ENCODE peak calls at places on chromosomes 1 and 21, in eight cellular contexts. One of them, this sample, is unnamed.

GRCh38 chr1:1120096-1120495 is 4.2 kb upstream of the C1orf159 start:
- DNase-seq in neural progenitor cell: no peak
- DNase-seq in left ventricle myocardium inferior: peak
- DNase-seq in tibial nerve: no peak
- DNase-seq in mesenchymal stem cell: no peak
- DNase-seq in CD8-positive, alpha-beta memory T cell: no peak
- DNase-seq in GM23248: no peak
- DNase-seq in left lung: no peak
- DNase-seq in this sample: no peak

GRCh38 chr1:204350857-204351573 is 8.7 kb downstream of the PLEKHA6 start:
- DNase-seq in neural progenitor cell: peak
- DNase-seq in left ventricle myocardium inferior: peak
- DNase-seq in tibial nerve: peak
- DNase-seq in mesenchymal stem cell: peak
- DNase-seq in CD8-positive, alpha-beta memory T cell: no peak
- DNase-seq in GM23248: peak
- DNase-seq in left lung: peak
- DNase-seq in this sample: peak

GRCh38 chr1:70231474-70231873 is 10.3 kb downstream of the SRSF11 start:
- DNase-seq in neural progenitor cell: no peak
- DNase-seq in left ventricle myocardium inferior: no peak
- DNase-seq in tibial nerve: no peak
- DNase-seq in mesenchymal stem cell: no peak
- DNase-seq in CD8-positive, alpha-beta memory T cell: no peak
- DNase-seq in GM23248: no peak
- DNase-seq in left lung: no peak
- DNase-seq in this sample: no peak

GRCh38 chr1:12548279-12549105 is 69.5 kb downstream of the DHRS3 start:
- DNase-seq in neural progenitor cell: no peak
- DNase-seq in left ventricle myocardium inferior: no peak
- DNase-seq in tibial nerve: no peak
- DNase-seq in mesenchymal stem cell: no peak
- DNase-seq in CD8-positive, alpha-beta memory T cell: no peak
- DNase-seq in GM23248: no peak
- DNase-seq in left lung: peak
- DNase-seq in this sample: no peak

GRCh38 chr1:67522001-67522441 is 91.8 kb upstream of the SERBP1 start:
- DNase-seq in neural progenitor cell: no peak
- DNase-seq in left ventricle myocardium inferior: no peak
- DNase-seq in tibial nerve: no peak
- DNase-seq in mesenchymal stem cell: no peak
- DNase-seq in CD8-positive, alpha-beta memory T cell: no peak
- DNase-seq in GM23248: no peak
- DNase-seq in left lung: no peak
- DNase-seq in this sample: peak

GRCh38 chr1:65904681-65905083 is 112.0 kb downstream of the PDE4B start:
- DNase-seq in neural progenitor cell: no peak
- DNase-seq in left ventricle myocardium inferior: no peak
- DNase-seq in tibial nerve: no peak
- DNase-seq in mesenchymal stem cell: peak
- DNase-seq in CD8-positive, alpha-beta memory T cell: no peak
- DNase-seq in GM23248: peak
- DNase-seq in left lung: no peak
- DNase-seq in this sample: no peak

GRCh38 chr1:233268389-233269022 is 27.0 kb downstream of the PCNX2 start:
- DNase-seq in neural progenitor cell: no peak
- DNase-seq in left ventricle myocardium inferior: no peak
- DNase-seq in tibial nerve: no peak
- DNase-seq in mesenchymal stem cell: no peak
- DNase-seq in CD8-positive, alpha-beta memory T cell: no peak
- DNase-seq in GM23248: no peak
- DNase-seq in left lung: no peak
- DNase-seq in this sample: no peak

GRCh38 chr21:42568834-42569731 is 55.4 kb downstream of the SLC37A1 start:
- DNase-seq in neural progenitor cell: no peak
- DNase-seq in left ventricle myocardium inferior: no peak
- DNase-seq in tibial nerve: no peak
- DNase-seq in mesenchymal stem cell: no peak
- DNase-seq in CD8-positive, alpha-beta memory T cell: no peak
- DNase-seq in GM23248: no peak
- DNase-seq in left lung: peak
- DNase-seq in this sample: no peak

GRCh38 chr1:16212251-16212961 is at the start of gene ARHGEF19:
- DNase-seq in neural progenitor cell: peak
- DNase-seq in left ventricle myocardium inferior: no peak
- DNase-seq in tibial nerve: no peak
- DNase-seq in mesenchymal stem cell: no peak
- DNase-seq in CD8-positive, alpha-beta memory T cell: no peak
- DNase-seq in GM23248: no peak
- DNase-seq in left lung: peak
- DNase-seq in this sample: peak

GRCh38 chr1:1125945-1126344 is 10.1 kb upstream of the C1orf159 start:
- DNase-seq in neural progenitor cell: no peak
- DNase-seq in left ventricle myocardium inferior: no peak
- DNase-seq in tibial nerve: no peak
- DNase-seq in mesenchymal stem cell: no peak
- DNase-seq in CD8-positive, alpha-beta memory T cell: no peak
- DNase-seq in GM23248: no peak
- DNase-seq in left lung: no peak
- DNase-seq in this sample: no peak

GRCh38 chr1:156082111-156083091 is at the start of gene MEX3A:
- DNase-seq in neural progenitor cell: peak
- DNase-seq in left ventricle myocardium inferior: peak
- DNase-seq in tibial nerve: no peak
- DNase-seq in mesenchymal stem cell: peak
- DNase-seq in CD8-positive, alpha-beta memory T cell: peak
- DNase-seq in GM23248: peak
- DNase-seq in left lung: peak
- DNase-seq in this sample: peak

GRCh38 chr1:231729541-231729940 is 103.0 kb downstream of the DISC1 start:
- DNase-seq in neural progenitor cell: no peak
- DNase-seq in left ventricle myocardium inferior: no peak
- DNase-seq in tibial nerve: no peak
- DNase-seq in mesenchymal stem cell: no peak
- DNase-seq in CD8-positive, alpha-beta memory T cell: no peak
- DNase-seq in GM23248: no peak
- DNase-seq in left lung: no peak
- DNase-seq in this sample: no peak

GRCh38 chr1:4681026-4681425 is 26.6 kb downstream of the AJAP1 start:
- DNase-seq in neural progenitor cell: no peak
- DNase-seq in left ventricle myocardium inferior: no peak
- DNase-seq in tibial nerve: no peak
- DNase-seq in mesenchymal stem cell: no peak
- DNase-seq in CD8-positive, alpha-beta memory T cell: no peak
- DNase-seq in GM23248: no peak
- DNase-seq in left lung: no peak
- DNase-seq in this sample: no peak

GRCh38 chr1:9561429-9561828 is 22.2 kb downstream of the SLC25A33 start:
- DNase-seq in neural progenitor cell: no peak
- DNase-seq in left ventricle myocardium inferior: no peak
- DNase-seq in tibial nerve: no peak
- DNase-seq in mesenchymal stem cell: peak
- DNase-seq in CD8-positive, alpha-beta memory T cell: no peak
- DNase-seq in GM23248: peak
- DNase-seq in left lung: no peak
- DNase-seq in this sample: peak

GRCh38 chr1:172288611-172289010 is 131.9 kb upstream of the C1orf105 start:
- DNase-seq in neural progenitor cell: no peak
- DNase-seq in left ventricle myocardium inferior: no peak
- DNase-seq in tibial nerve: no peak
- DNase-seq in mesenchymal stem cell: no peak
- DNase-seq in CD8-positive, alpha-beta memory T cell: no peak
- DNase-seq in GM23248: no peak
- DNase-seq in left lung: no peak
- DNase-seq in this sample: no peak

GRCh38 chr21:37419228-37419906 is 52.8 kb downstream of the DYRK1A start:
- DNase-seq in neural progenitor cell: no peak
- DNase-seq in left ventricle myocardium inferior: no peak
- DNase-seq in tibial nerve: no peak
- DNase-seq in mesenchymal stem cell: peak
- DNase-seq in CD8-positive, alpha-beta memory T cell: no peak
- DNase-seq in GM23248: no peak
- DNase-seq in left lung: no peak
- DNase-seq in this sample: no peak

GRCh38 chr1:24709748-24710416 is 35.4 kb upstream of the CLIC4 start:
- DNase-seq in neural progenitor cell: no peak
- DNase-seq in left ventricle myocardium inferior: no peak
- DNase-seq in tibial nerve: no peak
- DNase-seq in mesenchymal stem cell: no peak
- DNase-seq in CD8-positive, alpha-beta memory T cell: no peak
- DNase-seq in GM23248: no peak
- DNase-seq in left lung: no peak
- DNase-seq in this sample: no peak

GRCh38 chr1:89259283-89259971 is 13.2 kb downstream of the GBP5 start:
- DNase-seq in neural progenitor cell: no peak
- DNase-seq in left ventricle myocardium inferior: no peak
- DNase-seq in tibial nerve: no peak
- DNase-seq in mesenchymal stem cell: no peak
- DNase-seq in CD8-positive, alpha-beta memory T cell: peak
- DNase-seq in GM23248: no peak
- DNase-seq in left lung: no peak
- DNase-seq in this sample: no peak

GRCh38 chr1:12669529-12670068 is 25.7 kb downstream of the AADACL4 start:
- DNase-seq in neural progenitor cell: no peak
- DNase-seq in left ventricle myocardium inferior: no peak
- DNase-seq in tibial nerve: no peak
- DNase-seq in mesenchymal stem cell: no peak
- DNase-seq in CD8-positive, alpha-beta memory T cell: no peak
- DNase-seq in GM23248: peak
- DNase-seq in left lung: no peak
- DNase-seq in this sample: no peak

GRCh38 chr1:183077107-183077506 is 53.9 kb downstream of the LAMC1 start:
- DNase-seq in neural progenitor cell: no peak
- DNase-seq in left ventricle myocardium inferior: no peak
- DNase-seq in tibial nerve: no peak
- DNase-seq in mesenchymal stem cell: no peak
- DNase-seq in CD8-positive, alpha-beta memory T cell: no peak
- DNase-seq in GM23248: no peak
- DNase-seq in left lung: no peak
- DNase-seq in this sample: no peak

GRCh38 chr1:76302711-76303347 is 228.3 kb downstream of the ST6GALNAC3 start:
- DNase-seq in neural progenitor cell: peak
- DNase-seq in left ventricle myocardium inferior: no peak
- DNase-seq in tibial nerve: no peak
- DNase-seq in mesenchymal stem cell: no peak
- DNase-seq in CD8-positive, alpha-beta memory T cell: no peak
- DNase-seq in GM23248: no peak
- DNase-seq in left lung: no peak
- DNase-seq in this sample: no peak

GRCh38 chr1:95169544-95169943 is 52.4 kb downstream of the TLCD4 start:
- DNase-seq in neural progenitor cell: no peak
- DNase-seq in left ventricle myocardium inferior: no peak
- DNase-seq in tibial nerve: no peak
- DNase-seq in mesenchymal stem cell: no peak
- DNase-seq in CD8-positive, alpha-beta memory T cell: no peak
- DNase-seq in GM23248: peak
- DNase-seq in left lung: peak
- DNase-seq in this sample: peak

GRCh38 chr1:40662864-40663263 is 2.6 kb downstream of the RIMS3 start:
- DNase-seq in neural progenitor cell: no peak
- DNase-seq in left ventricle myocardium inferior: no peak
- DNase-seq in tibial nerve: no peak
- DNase-seq in mesenchymal stem cell: peak
- DNase-seq in CD8-positive, alpha-beta memory T cell: no peak
- DNase-seq in GM23248: peak
- DNase-seq in left lung: no peak
- DNase-seq in this sample: no peak

DNA sequence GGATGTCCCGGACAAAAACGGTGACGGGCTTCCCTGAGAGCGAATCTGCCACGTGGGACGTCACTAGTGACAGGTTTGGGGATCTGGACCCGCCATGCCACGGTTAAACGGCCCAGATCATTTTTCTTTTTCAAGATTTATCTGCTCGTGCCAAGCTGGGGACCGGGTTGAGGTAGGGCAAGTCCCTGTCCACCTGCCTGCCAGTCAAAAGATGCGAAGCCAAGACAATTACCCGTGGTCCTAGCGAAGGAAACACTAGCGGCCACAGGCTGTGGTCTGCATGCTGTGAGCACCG is 904 bp upstream of the BATF3 start:
- DNase-seq in neural progenitor cell: no peak
- DNase-seq in left ventricle myocardium inferior: no peak
- DNase-seq in tibial nerve: no peak
- DNase-seq in mesenchymal stem cell: no peak
- DNase-seq in CD8-positive, alpha-beta memory T cell: no peak
- DNase-seq in GM23248: peak
- DNase-seq in left lung: no peak
- DNase-seq in this sample: no peak
- H3K27ac ChIP-seq in neural progenitor cell: no peak
- H3K27ac ChIP-seq in left ventricle myocardium inferior: peak
- H3K27ac ChIP-seq in tibial nerve: peak
- H3K27ac ChIP-seq in mesenchymal stem cell: no peak
- H3K27ac ChIP-seq in CD8-positive, alpha-beta memory T cell: no peak
- H3K27ac ChIP-seq in GM23248: no peak
- H3K27ac ChIP-seq in left lung: peak
- H3K27ac ChIP-seq in this sample: no peak

GRCh38 chr1:59315529-59316433 is 18.9 kb downstream of the FGGY start:
- DNase-seq in neural progenitor cell: no peak
- DNase-seq in left ventricle myocardium inferior: no peak
- DNase-seq in tibial nerve: no peak
- DNase-seq in mesenchymal stem cell: peak
- DNase-seq in CD8-positive, alpha-beta memory T cell: no peak
- DNase-seq in GM23248: peak
- DNase-seq in left lung: no peak
- DNase-seq in this sample: no peak
- H3K27ac ChIP-seq in neural progenitor cell: no peak
- H3K27ac ChIP-seq in left ventricle myocardium inferior: peak
- H3K27ac ChIP-seq in tibial nerve: no peak
- H3K27ac ChIP-seq in mesenchymal stem cell: peak
- H3K27ac ChIP-seq in CD8-positive, alpha-beta memory T cell: no peak
- H3K27ac ChIP-seq in GM23248: no peak
- H3K27ac ChIP-seq in left lung: no peak
- H3K27ac ChIP-seq in this sample: peak

GRCh38 chr1:30324251-30325084 is 398.9 kb downstream of the MATN1 start:
- DNase-seq in neural progenitor cell: no peak
- DNase-seq in left ventricle myocardium inferior: no peak
- DNase-seq in tibial nerve: no peak
- DNase-seq in mesenchymal stem cell: no peak
- DNase-seq in CD8-positive, alpha-beta memory T cell: no peak
- DNase-seq in GM23248: no peak
- DNase-seq in left lung: no peak
- DNase-seq in this sample: no peak
- H3K27ac ChIP-seq in neural progenitor cell: no peak
- H3K27ac ChIP-seq in left ventricle myocardium inferior: no peak
- H3K27ac ChIP-seq in tibial nerve: no peak
- H3K27ac ChIP-seq in mesenchymal stem cell: no peak
- H3K27ac ChIP-seq in CD8-positive, alpha-beta memory T cell: no peak
- H3K27ac ChIP-seq in GM23248: no peak
- H3K27ac ChIP-seq in left lung: no peak
- H3K27ac ChIP-seq in this sample: no peak

DNA sequence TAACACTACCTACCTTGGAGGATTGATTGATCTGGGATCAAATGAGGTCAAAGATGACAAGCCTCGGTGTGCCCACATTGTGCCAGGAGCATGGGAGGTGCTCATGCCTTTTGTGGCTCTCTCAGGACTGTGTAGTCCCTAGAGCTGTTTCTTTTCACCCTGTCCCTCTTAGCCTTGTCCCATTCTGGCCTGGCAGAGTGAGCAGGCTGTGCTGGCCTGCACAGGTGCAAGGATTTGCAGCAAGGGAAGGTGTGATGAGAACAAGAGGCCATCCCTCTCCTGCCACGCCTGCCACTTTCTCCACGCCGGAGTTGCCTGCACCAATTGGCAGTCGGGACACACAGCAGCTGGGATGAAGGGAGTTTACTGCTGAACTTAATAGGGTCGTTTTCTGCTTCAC is 410.6 kb upstream of the VAMP3 start:
- DNase-seq in neural progenitor cell: no peak
- DNase-seq in left ventricle myocardium inferior: no peak
- DNase-seq in tibial nerve: no peak
- DNase-seq in mesenchymal stem cell: no peak
- DNase-seq in CD8-positive, alpha-beta memory T cell: no peak
- DNase-seq in GM23248: no peak
- DNase-seq in left lung: no peak
- DNase-seq in this sample: no peak
- H3K27ac ChIP-seq in neural progenitor cell: no peak
- H3K27ac ChIP-seq in left ventricle myocardium inferior: no peak
- H3K27ac ChIP-seq in tibial nerve: no peak
- H3K27ac ChIP-seq in mesenchymal stem cell: no peak
- H3K27ac ChIP-seq in CD8-positive, alpha-beta memory T cell: no peak
- H3K27ac ChIP-seq in GM23248: no peak
- H3K27ac ChIP-seq in left lung: no peak
- H3K27ac ChIP-seq in this sample: no peak